ENCODE peak calls at places on chromosome 22, in four cellular contexts. I is stromal cell of bone marrow, J is kidney tubule cell, A is substantia nigra. P is an unnamed sample.

GRCh38 chr22:19203839-19204238 is 25.3 kb upstream of the SLC25A1 start:
- DNase-seq in I (no peak), J (no peak), A (no peak), P (no peak)

GRCh38 chr22:29216873-29217666 is 11.4 kb downstream of the EMID1 start:
- DNase-seq in I (no peak), J (peak; percentile 6), A (peak; percentile 37), P (no peak)

GRCh38 chr22:19848298-19849224 is 6.1 kb downstream of the GNB1L start:
- DNase-seq in I (no peak), J (peak; percentile 84), A (no peak), P (no peak)

GRCh38 chr22:45632791-45633515 is 38.7 kb upstream of the ATXN10 start:
- DNase-seq in I (no peak), J (peak; percentile 30), A (no peak), P (no peak)

GRCh38 chr22:38871360-38872171 is 450 bp downstream of the CBX6 start:
- DNase-seq in I (no peak), J (peak; percentile 27), A (peak; percentile 54), P (no peak)

GRCh38 chr22:44384563-44384940 is 71.8 kb upstream of the SHISAL1 start:
- DNase-seq in I (no peak), J (no peak), A (no peak), P (no peak)

GRCh38 chr22:50675553-50676199 is 3.1 kb downstream of the SHANK3 start:
- DNase-seq in I (no peak), J (no peak), A (no peak), P (no peak)

GRCh38 chr22:23159287-23159622 is 14.0 kb downstream of the RAB36 start:
- DNase-seq in I (no peak), J (no peak), A (no peak), P (no peak)

GRCh38 chr22:25643232-25644000 is 78.9 kb downstream of the GRK3 start:
- DNase-seq in I (no peak), J (no peak), A (no peak), P (peak; percentile 15)

GRCh38 chr22:17774206-17774927 is at the start of gene BID:
- DNase-seq in I (no peak), J (peak; percentile 56), A (peak; percentile 41), P (peak; percentile 85)

GRCh38 chr22:28656156-28656555 is 23.5 kb downstream of the TTC28 start:
- DNase-seq in I (no peak), J (no peak), A (no peak), P (no peak)

GRCh38 chr22:28883917-28884753 is 763 bp downstream of the ZNRF3 start:
- DNase-seq in I (no peak), J (peak; percentile 47), A (no peak), P (peak; percentile 51)

GRCh38 chr22:26474687-26475086 is 8.9 kb downstream of the HPS4 start:
- DNase-seq in I (no peak), J (peak; percentile 90), A (no peak), P (no peak)

GRCh38 chr22:38070250-38070921 is 13.2 kb downstream of the PICK1 start:
- DNase-seq in I (no peak), J (no peak), A (no peak), P (no peak)

GRCh38 chr22:44364750-44365118 is 52.0 kb upstream of the SHISAL1 start:
- DNase-seq in I (no peak), J (no peak), A (no peak), P (no peak)

GRCh38 chr22:26170112-26170492 is 840 bp downstream of the SEZ6L start:
- DNase-seq in I (no peak), J (no peak), A (no peak), P (no peak)

GRCh38 chr22:20550851-20551744 is 43.7 kb downstream of the MED15 start:
- DNase-seq in I (peak; percentile 92), J (peak; percentile 57), A (peak; percentile 34), P (peak; percentile 32)

GRCh38 chr22:17782621-17783020 is 8.4 kb upstream of the BID start:
- DNase-seq in I (no peak), J (no peak), A (no peak), P (no peak)

GRCh38 chr22:37187891-37188761 is at the start of gene C1QTNF6:
- DNase-seq in I (no peak), J (peak; percentile 87), A (no peak), P (no peak)

GRCh38 chr22:49321477-49322055 is 506.1 kb downstream of the BRD1 start:
- DNase-seq in I (no peak), J (no peak), A (no peak), P (no peak)

GRCh38 chr22:21982338-21982965 is at the start of gene TOP3B:
- DNase-seq in I (peak; percentile 49), J (peak; percentile 82), A (peak; percentile 76), P (peak; percentile 86)

GRCh38 chr22:34579519-34579918 is 486.4 kb upstream of the ISX start:
- DNase-seq in I (no peak), J (peak; percentile 64), A (no peak), P (no peak)

GRCh38 chr22:41380993-41381328 is 781 bp upstream of the TEF start:
- DNase-seq in I (peak; percentile 83), J (peak; percentile 87), A (no peak), P (no peak)

GRCh38 chr22:29308148-29308790 is 1.8 kb downstream of the GAS2L1 start:
- DNase-seq in I (no peak), J (no peak), A (no peak), P (peak; percentile 26)

P was measured in GM20000.